ENCODE peak calls at places on chromosomes 4 and X, in six cellular contexts. O, M, F, W, V and B are unnamed samples.

GRCh38 chr4:170011921-170012628 is 14.1 kb downstream of the MFAP3L start:
- DNase-seq in O (peak), W (no peak), M (no peak), F (no peak), V (no peak), B (no peak)

GRCh38 chr4:7894677-7895181 is 44.9 kb downstream of the AFAP1 start:
- DNase-seq in O (no peak), V (no peak), W (no peak), M (no peak), F (no peak), B (peak)

GRCh38 chrX:17459008-17459407 is 84.0 kb downstream of the NHS start:
- DNase-seq in F (no peak), M (no peak), V (no peak), O (no peak), W (no peak), B (no peak)

GRCh38 chr4:72779256-72779655 is 210.2 kb upstream of the ADAMTS3 start:
- DNase-seq in O (no peak), M (no peak), F (no peak), V (no peak), W (no peak), B (no peak)

GRCh38 chr4:108544504-108544903 is 75.9 kb upstream of the RPL34 start:
- DNase-seq in O (peak), W (no peak), V (no peak), M (no peak), F (no peak), B (no peak)

GRCh38 chrX:16479206-16479869 is 170.6 kb upstream of the S100G start:
- DNase-seq in O (no peak), F (no peak), W (no peak), V (no peak), M (no peak), B (no peak)

GRCh38 chr4:88107406-88108107 is 50.9 kb downstream of the ABCG2 start:
- DNase-seq in V (no peak), F (no peak), W (no peak), O (no peak), M (no peak), B (no peak)

GRCh38 chr4:15587649-15588048 is 67.5 kb downstream of the FBXL5 start:
- DNase-seq in W (no peak), V (no peak), M (no peak), O (no peak), F (no peak), B (no peak)

GRCh38 chrX:124415115-124415798 is 68.9 kb downstream of the SH2D1A start:
- DNase-seq in W (no peak), V (no peak), O (no peak), M (no peak), F (no peak), B (no peak)

GRCh38 chr4:57071340-57071739 is 38.8 kb downstream of the IGFBP7 start:
- DNase-seq in O (no peak), V (no peak), W (no peak), F (no peak), M (no peak), B (no peak)

GRCh38 chr4:104490770-104491395 is 3.8 kb downstream of the CXXC4 start:
- DNase-seq in O (peak), W (peak), V (no peak), F (peak), M (no peak), B (peak)

GRCh38 chr4:136803430-136803829 is 728.9 kb downstream of the PCDH18 start:
- DNase-seq in V (no peak), W (no peak), F (no peak), O (no peak), M (no peak), B (no peak)

GRCh38 chr4:3251691-3252479 is 2.9 kb downstream of the MSANTD1 start:
- DNase-seq in W (peak), M (no peak), V (no peak), F (peak), O (no peak), B (peak)

GRCh38 chrX:19152762-19153161 is 30.5 kb upstream of the ADGRG2 start:
- DNase-seq in W (no peak), V (no peak), F (no peak), O (no peak), M (no peak), B (no peak)

GRCh38 chr4:138841341-138841740 is 174.2 kb upstream of the NOCT start:
- DNase-seq in M (no peak), F (no peak), O (no peak), V (no peak), W (no peak), B (no peak)

GRCh38 chr4:124334119-124334518 is 378.4 kb downstream of the ANKRD50 start:
- DNase-seq in W (no peak), F (no peak), V (no peak), M (no peak), O (peak), B (no peak)

GRCh38 chr4:111323916-111324315 is 701.0 kb upstream of the PITX2 start:
- DNase-seq in O (no peak), W (no peak), M (no peak), F (no peak), V (no peak), B (no peak)

GRCh38 chrX:20547649-20548051 is 280.9 kb upstream of the RPS6KA3 start:
- DNase-seq in O (no peak), M (no peak), W (no peak), F (no peak), V (no peak), B (no peak)

GRCh38 chr4:107548211-107548905 is 171.7 kb downstream of the PAPSS1 start:
- DNase-seq in F (no peak), W (no peak), O (no peak), M (no peak), V (no peak), B (no peak)

GRCh38 chr4:86543560-86544312 is 50.4 kb upstream of the PTPN13 start:
- DNase-seq in V (no peak), W (no peak), F (no peak), O (no peak), M (no peak), B (no peak)

GRCh38 chr4:176191974-176192373 is 3.4 kb downstream of the SPATA4 start:
- DNase-seq in W (no peak), O (no peak), M (no peak), F (no peak), V (no peak), B (no peak)

GRCh38 chr4:102285831-102286230 is 59.5 kb downstream of the SLC39A8 start:
- DNase-seq in V (no peak), W (no peak), M (no peak), F (no peak), O (no peak), B (no peak)

GRCh38 chrX:17033225-17033624 is 86.8 kb downstream of the REPS2 start:
- DNase-seq in F (no peak), W (no peak), M (no peak), V (no peak), O (no peak), B (no peak)

GRCh38 chr4:53322696-53323095 is 43.2 kb downstream of the SCFD2 start:
- DNase-seq in W (no peak), V (no peak), O (no peak), F (no peak), M (no peak), B (no peak)

GRCh38 chr4:80071643-80072606 is 1.1 kb downstream of the ANTXR2 start:
- DNase-seq in V (peak), F (peak), M (peak), O (peak), W (peak), B (peak)

GRCh38 chrX:70480660-70481018 is 36.0 kb downstream of the DLG3 start:
- DNase-seq in V (no peak), O (no peak), F (no peak), W (no peak), M (no peak), B (no peak)

GRCh38 chr4:149823770-149824221 is 8.2 kb upstream of the IQCM start:
- DNase-seq in M (no peak), O (no peak), W (no peak), F (no peak), V (no peak), B (no peak)

GRCh38 chr4:172666711-172667368 is 501.8 kb upstream of the GALNT7 start:
- DNase-seq in V (no peak), M (no peak), F (peak), O (no peak), W (no peak), B (peak)

GRCh38 chrX:78652971-78653822 is 5.9 kb downstream of the RTL3 start:
- DNase-seq in F (no peak), O (peak), V (no peak), W (no peak), M (no peak), B (no peak)

GRCh38 chr4:1406416-1406945 is at the start of gene NKX1-1:
- DNase-seq in W (peak), V (no peak), M (no peak), F (no peak), O (no peak), B (peak)